ENCODE peak calls at places on chromosome 21, in seven cellular contexts. V is breast epithelium, Y is foreskin fibroblast, W is heart left ventricle, T is lower lobe of right lung, G is AG10803, E is adrenal gland. O is an unnamed sample.

GRCh38 chr21:44337941-44338895 is 972 bp downstream of the CFAP410 start:
- DNase-seq in Y (peak; percentile 70), T (peak; percentile 76), W (peak; percentile 69), V (peak; percentile 78), E (peak; percentile 78), G (peak; percentile 54), O (no peak)

GRCh38 chr21:30391615-30392014 is 4.2 kb upstream of the KRTAP13-1 start:
- DNase-seq in Y (no peak), E (no peak), V (no peak), W (no peak), G (no peak), T (no peak), O (no peak)

GRCh38 chr21:36120304-36120902 is 14.5 kb upstream of the CBR3 start:
- DNase-seq in V (no peak), G (peak; percentile 80), T (no peak), W (peak; percentile 37), Y (peak; percentile 80), E (no peak), O (no peak)

GRCh38 chr21:21029159-21029558 is 30.9 kb downstream of the NCAM2 start:
- DNase-seq in W (no peak), T (no peak), V (no peak), Y (peak; percentile 2), E (no peak), G (no peak), O (no peak)

GRCh38 chr21:46551636-46552241 is 53.1 kb downstream of the S100B start:
- DNase-seq in T (peak; percentile 76), Y (no peak), V (peak; percentile 16), W (no peak), E (no peak), G (no peak), O (no peak)

GRCh38 chr21:28445081-28445830 is 547.4 kb downstream of the LTN1 start:
- DNase-seq in T (no peak), E (no peak), G (peak; percentile 77), W (no peak), Y (peak; percentile 69), V (no peak), O (peak; percentile 98)

GRCh38 chr21:17699524-17700189 is 87.0 kb upstream of the BTG3 start:
- DNase-seq in Y (no peak), G (no peak), V (no peak), T (no peak), W (no peak), E (no peak), O (no peak)

GRCh38 chr21:29261555-29262540 is 36.9 kb upstream of the BACH1 start:
- DNase-seq in V (no peak), E (no peak), Y (peak; percentile 61), G (no peak), W (no peak), T (no peak), O (no peak)

GRCh38 chr21:44498280-44498964 is 41.6 kb downstream of the KRTAP10-1 start:
- DNase-seq in W (no peak), G (no peak), E (no peak), Y (no peak), T (no peak), V (no peak), O (no peak)

GRCh38 chr21:44713130-44713529 is 1.8 kb upstream of the TSPEAR start:
- DNase-seq in Y (no peak), E (no peak), G (no peak), W (no peak), V (no peak), T (no peak), O (no peak)

GRCh38 chr21:44596068-44596725 is 3.9 kb upstream of the KRTAP10-6 start:
- DNase-seq in E (no peak), G (peak; percentile 23), T (no peak), Y (peak; percentile 19), W (no peak), V (no peak), O (no peak)

GRCh38 chr21:37658994-37659458 is 257.2 kb downstream of the KCNJ6 start:
- DNase-seq in G (peak; percentile 82), V (peak; percentile 32), W (no peak), E (peak; percentile 72), Y (peak; percentile 89), T (no peak), O (peak; percentile 58)

GRCh38 chr21:21101911-21102310 is 103.7 kb downstream of the NCAM2 start:
- DNase-seq in T (no peak), W (no peak), G (peak; percentile 39), Y (peak; percentile 6), V (no peak), E (peak; percentile 64), O (no peak)

GRCh38 chr21:43802713-43803313 is 13.4 kb downstream of the RRP1 start:
- DNase-seq in E (no peak), W (no peak), G (no peak), T (no peak), V (no peak), Y (no peak), O (no peak)

GRCh38 chr21:36005018-36005417 is 55.3 kb downstream of the SETD4 start:
- DNase-seq in W (no peak), G (peak; percentile 68), Y (peak; percentile 13), E (no peak), V (no peak), T (no peak), O (peak; percentile 97)

GRCh38 chr21:37758997-37759396 is 157.3 kb downstream of the KCNJ6 start:
- DNase-seq in W (peak; percentile 34), V (no peak), G (peak; percentile 63), Y (peak; percentile 76), T (no peak), E (no peak), O (no peak)

GRCh38 chr21:31218830-31219608 is 125.0 kb downstream of the TIAM1 start:
- DNase-seq in W (no peak), E (peak; percentile 23), T (peak; percentile 54), Y (peak; percentile 30), V (peak; percentile 68), G (peak; percentile 61), O (no peak)

GRCh38 chr21:43984905-43985689 is 27.0 kb upstream of the TRAPPC10 start:
- DNase-seq in Y (peak; percentile 29), V (no peak), W (no peak), T (no peak), G (no peak), E (no peak), O (no peak)

GRCh38 chr21:35548904-35549615 is 500.0 kb upstream of the RUNX1 start:
- DNase-seq in Y (no peak), G (no peak), T (no peak), E (no peak), V (no peak), W (no peak), O (no peak)

GRCh38 chr21:35697321-35697808 is 363.0 kb downstream of the SETD4 start:
- DNase-seq in W (peak; percentile 77), G (peak; percentile 34), T (peak; percentile 75), V (peak; percentile 32), E (peak; percentile 77), Y (peak; percentile 54), O (no peak)

GRCh38 chr21:25564349-25564948 is 42.8 kb downstream of the MRPL39 start:
- DNase-seq in T (no peak), G (no peak), W (no peak), V (no peak), E (no peak), Y (no peak), O (no peak)

GRCh38 chr21:25561668-25562641 is 45.3 kb downstream of the MRPL39 start:
- DNase-seq in Y (peak; percentile 88), T (peak; percentile 81), W (peak; percentile 43), V (no peak), E (peak; percentile 44), G (peak; percentile 67), O (no peak)

GRCh38 chr21:25565272-25566199 is 41.7 kb downstream of the MRPL39 start:
- DNase-seq in W (no peak), E (no peak), Y (no peak), T (no peak), V (no peak), G (no peak), O (no peak)

GRCh38 chr21:25562660-25563059 is 44.6 kb downstream of the MRPL39 start:
- DNase-seq in E (no peak), T (no peak), W (no peak), Y (no peak), G (no peak), V (no peak), O (no peak)

GRCh38 chr21:25563399-25564116 is 43.7 kb downstream of the MRPL39 start:
- DNase-seq in E (no peak), Y (no peak), G (peak; percentile 8), V (no peak), T (no peak), W (no peak), O (no peak)
- H3K4me3 ChIP-seq in E (no peak overlapping the region), Y (no peak overlapping the region), G (peak overlapping the region; percentile 8), V (no peak overlapping the region), T (peak overlapping the region; percentile 63), W (no peak overlapping the region), O (no peak overlapping the region)

DNA sequence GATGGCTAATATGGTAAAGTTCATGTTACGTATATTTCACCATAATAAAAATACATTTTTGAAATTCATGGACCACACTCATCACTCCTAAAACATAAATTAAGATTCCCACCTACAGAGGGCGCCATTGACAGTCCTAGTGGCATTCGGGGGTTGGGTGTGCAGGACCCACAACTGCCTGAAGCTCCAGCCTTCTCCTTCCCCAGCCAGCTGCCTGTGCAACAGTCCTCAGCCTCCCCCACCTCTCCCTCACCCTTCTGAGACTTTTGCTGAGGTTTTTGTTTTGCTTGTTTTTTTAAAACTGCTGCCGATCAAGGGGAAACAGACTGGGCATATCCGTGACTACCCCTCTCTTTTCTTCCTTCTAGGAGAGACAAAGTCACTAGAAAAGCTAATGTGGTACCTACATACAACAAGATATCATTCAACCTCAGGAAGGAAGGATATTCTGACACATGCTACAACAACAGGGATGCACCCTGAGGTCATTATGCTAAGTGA is 9.3 kb upstream of the EVA1C start:
- DNase-seq in E (peak; percentile 57), G (peak; percentile 66), V (no peak), W (peak; percentile 63), Y (peak; percentile 84), T (peak; percentile 63), O (no peak)
- TF ChIP-seq CTCF in E (peak; percentile 65), G (peak; percentile 77), V (peak; percentile 73), W (peak; percentile 84), Y (peak; percentile 61), T (peak; percentile 67), O (peak; percentile 64)

GRCh38 chr21:25643486-25643885 is 4.4 kb downstream of the JAM2 start:
- DNase-seq in G (no peak), W (no peak), V (no peak), E (no peak), T (no peak), Y (no peak), O (no peak)

GRCh38 chr21:25646541-25646940 is 7.5 kb downstream of the JAM2 start:
- DNase-seq in T (no peak), V (no peak), W (no peak), Y (no peak), E (no peak), G (no peak), O (no peak)

GRCh38 chr21:25647632-25648031 is 8.6 kb downstream of the JAM2 start:
- DNase-seq in T (no peak), G (no peak), W (no peak), V (no peak), Y (no peak), E (no peak), O (no peak)
- H3K4me3 ChIP-seq in T (no peak overlapping the region), G (no peak overlapping the region), W (no peak overlapping the region), V (no peak overlapping the region), Y (no peak overlapping the region), E (no peak overlapping the region), O (no peak overlapping the region)

DNA sequence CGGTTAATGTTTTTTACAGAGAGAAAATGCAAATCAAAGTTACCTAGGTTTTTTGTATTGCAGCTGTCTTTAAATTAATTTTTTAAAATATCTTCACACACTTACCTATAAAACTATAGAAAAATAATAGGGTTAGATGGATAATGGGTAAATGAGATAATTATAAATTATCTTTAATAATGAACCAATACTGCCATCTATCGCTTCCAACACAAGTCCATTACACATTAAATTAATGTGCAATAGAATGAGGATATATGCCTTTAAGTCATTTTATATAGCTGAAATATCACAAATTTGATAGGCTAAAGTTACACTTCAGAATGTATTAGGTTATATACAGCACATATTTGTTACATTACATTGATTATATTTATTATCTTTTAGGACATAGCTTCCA is 2212.8 kb downstream of the MRPL39 start:
- DNase-seq in V (no peak), E (no peak), T (no peak), W (no peak), Y (no peak), G (no peak), O (no peak)
- TF ChIP-seq CTCF in V (no peak), E (no peak), T (no peak), W (no peak), Y (no peak), G (no peak), O (no peak)

O was measured in AG09309.